ENCODE peak calls at places on chromosomes 16 and 17, in eight cellular contexts. H is activated gamma-delta T cell treated with Interleukin-2 at 50 U/mL for 16 hours; T is caudate nucleus; A is NCI-H1436; J is stimulated activated CD4-positive, alpha-beta T cell treated with anti-CD3 and anti-CD28 coated beads, Interleukin-12 subunit alpha, Interleukin-12 subunit beta, amount 100 ng/mL, for 24 hours; G is activated T-helper 1 cell treated with anti-CD3 and anti-CD28 coated beads, Interleukin-2, amount 50 U/mL, for 16 hours; Q is NB4; Z is skeletal muscle cell. E is an unnamed sample.

GRCh38 chr17:38415250-38416194 is 12.7 kb upstream of the ARHGAP23 start:
- DNase-seq in A (peak; percentile 99), G (no peak), H (no peak), Q (peak; percentile 97), J (no peak), Z (no peak), T (no peak), E (peak; percentile 57)

GRCh38 chr17:18319604-18320256 is 4.6 kb downstream of the SMCR8 start:
- DNase-seq in H (no peak), G (no peak), A (peak; percentile 24), Q (peak; percentile 70), T (no peak), J (no peak), Z (peak; percentile 36), E (peak; percentile 41)

GRCh38 chr17:71208111-71208704 is 912.6 kb upstream of the SOX9 start:
- DNase-seq in Z (peak; percentile 89), G (no peak), Q (peak; percentile 1), H (no peak), J (no peak), A (no peak), T (no peak), E (no peak)

GRCh38 chr17:79042421-79043190 is 18.6 kb downstream of the C1QTNF1 start:
- DNase-seq in G (peak; percentile 53), Z (no peak), J (peak; percentile 40), H (peak; percentile 67), T (no peak), A (peak; percentile 67), Q (peak; percentile 50), E (peak; percentile 69)

GRCh38 chr17:27544350-27545131 is 86.4 kb upstream of the LGALS9 start:
- DNase-seq in G (no peak), H (no peak), J (peak; percentile 54), T (no peak), Q (peak; percentile 91), A (no peak), Z (peak; percentile 34), E (peak; percentile 59)

GRCh38 chr17:32894245-32894644 is 17.3 kb upstream of the MYO1D start:
- DNase-seq in T (no peak), G (no peak), H (no peak), Z (no peak), A (no peak), J (no peak), Q (no peak), E (peak; percentile 54)

GRCh38 chr16:78122774-78123315 is 23.4 kb downstream of the WWOX start:
- DNase-seq in H (no peak), J (no peak), Q (peak; percentile 62), A (peak; percentile 70), T (no peak), G (no peak), Z (no peak), E (peak; percentile 55)

GRCh38 chr16:56451753-56452689 is 667 bp downstream of the OGFOD1 start:
- DNase-seq in J (no peak), H (no peak), T (no peak), Q (peak; percentile 75), Z (peak; percentile 2), G (no peak), A (peak; percentile 40), E (peak; percentile 72)

GRCh38 chr16:84548971-84549844 is 44.7 kb upstream of the MEAK7 start:
- DNase-seq in G (no peak), H (peak; percentile 12), T (no peak), A (no peak), Z (no peak), J (peak; percentile 17), Q (peak; percentile 75), E (no peak)

GRCh38 chr16:49012961-49013726 is 268.5 kb downstream of the CBLN1 start:
- DNase-seq in T (no peak), G (no peak), Z (no peak), H (no peak), J (no peak), A (no peak), Q (no peak), E (no peak)

GRCh38 chr16:29694384-29695195 is 15.6 kb downstream of the QPRT start:
- DNase-seq in Q (peak; percentile 71), G (no peak), H (no peak), Z (peak; percentile 58), T (no peak), A (no peak), J (no peak), E (no peak)

GRCh38 chr17:74343526-74344284 is 17.7 kb downstream of the KIF19 start:
- DNase-seq in T (no peak), Z (no peak), A (no peak), G (no peak), J (no peak), H (no peak), Q (no peak), E (no peak)

GRCh38 chr16:81838794-81839193 is 59.7 kb downstream of the PLCG2 start:
- DNase-seq in T (no peak), H (no peak), Z (no peak), A (no peak), J (no peak), G (no peak), Q (peak; percentile 52), E (no peak)

GRCh38 chr17:57948555-57949420 is 6.4 kb downstream of the CUEDC1 start:
- DNase-seq in Z (peak; percentile 93), A (no peak), T (no peak), J (no peak), G (no peak), Q (peak; percentile 63), H (no peak), E (no peak)

GRCh38 chr16:88754912-88755744 is 29.9 kb downstream of the PIEZO1 start:
- DNase-seq in J (no peak), A (no peak), H (no peak), Q (no peak), Z (no peak), G (no peak), T (no peak), E (peak; percentile 18)

GRCh38 chr16:56401482-56401881 is 23.9 kb downstream of the AMFR start:
- DNase-seq in G (no peak), H (no peak), Z (no peak), T (no peak), A (no peak), J (no peak), Q (peak; percentile 17), E (peak; percentile 18)

GRCh38 chr16:20621406-20621805 is 45.2 kb upstream of the ACSM2B start:
- DNase-seq in G (no peak), Q (no peak), J (no peak), H (no peak), A (no peak), Z (no peak), T (no peak), E (no peak)

GRCh38 chr17:72702998-72703397 is 389.5 kb downstream of the SLC39A11 start:
- DNase-seq in H (no peak), A (no peak), T (no peak), G (no peak), Q (no peak), Z (no peak), J (no peak), E (no peak)

GRCh38 chr16:57245472-57246113 is 534 bp downstream of the ARL2BP start:
- DNase-seq in G (no peak), Z (no peak), H (peak; percentile 10), J (no peak), T (no peak), Q (no peak), A (no peak), E (peak; percentile 59)

GRCh38 chr17:29003289-29003688 is 2.5 kb downstream of the SEZ6 start:
- DNase-seq in T (no peak), Q (no peak), G (no peak), H (no peak), Z (no peak), A (no peak), J (no peak), E (no peak)

GRCh38 chr17:6085812-6086211 is 15.6 kb downstream of the WSCD1 start:
- DNase-seq in Q (peak; percentile 2), T (no peak), J (no peak), H (no peak), A (no peak), G (no peak), Z (no peak), E (no peak)

GRCh38 chr17:45942284-45942683 is 47.9 kb downstream of the MAPT start:
- DNase-seq in T (peak; percentile 88), J (no peak), A (no peak), G (no peak), Z (no peak), H (no peak), Q (no peak), E (no peak)

GRCh38 chr16:27439273-27440018 is 37.5 kb downstream of the IL21R start:
- DNase-seq in J (no peak), G (no peak), H (no peak), T (no peak), Z (no peak), A (no peak), Q (no peak), E (no peak)

GRCh38 chr16:28494141-28494851 is at the start of gene APOBR:
- DNase-seq in G (peak; percentile 67), A (no peak), Q (peak; percentile 99), Z (no peak), J (peak; percentile 70), H (peak; percentile 89), T (peak; percentile 11), E (peak; percentile 43)

GRCh38 chr17:10031102-10031501 is 126.0 kb upstream of the RCVRN start:
- DNase-seq in T (no peak), A (no peak), Q (no peak), Z (no peak), H (no peak), G (no peak), J (no peak), E (no peak)

GRCh38 chr16:56189990-56190902 is 1.0 kb upstream of the GNAO1 start:
- DNase-seq in A (no peak), Z (no peak), T (no peak), J (no peak), Q (no peak), G (no peak), H (no peak), E (no peak)

GRCh38 chr16:11833951-11834695 is 17.2 kb downstream of the RSL1D1 start:
- DNase-seq in Z (peak; percentile 88), H (no peak), A (no peak), Q (peak; percentile 73), T (no peak), J (no peak), G (no peak), E (no peak)

GRCh38 chr17:16178836-16179235 is 36.5 kb downstream of the NCOR1 start:
- DNase-seq in T (no peak), Q (no peak), Z (no peak), G (no peak), H (no peak), J (no peak), A (no peak), E (no peak)

GRCh38 chr16:72434159-72434558 is 262.2 kb upstream of the PMFBP1 start:
- DNase-seq in A (no peak), G (no peak), J (no peak), T (no peak), Z (peak; percentile 3), H (no peak), Q (peak; percentile 57), E (peak; percentile 61)

GRCh38 chr16:57147381-57148191 is 38.3 kb downstream of the PSME3IP1 start:
- DNase-seq in H (no peak), G (no peak), J (no peak), A (no peak), Z (no peak), Q (peak; percentile 88), T (no peak), E (no peak)

GRCh38 chr17:147796-148740 is 10.7 kb downstream of the SCGB1C2 start:
- DNase-seq in Q (no peak), H (no peak), J (no peak), T (no peak), A (no peak), G (no peak), Z (no peak), E (no peak)

GRCh38 chr16:13992976-13993375 is 73.0 kb downstream of the ERCC4 start:
- DNase-seq in Z (no peak), Q (no peak), T (no peak), J (no peak), H (no peak), G (no peak), A (no peak), E (no peak)

GRCh38 chr17:27466748-27467375 is 10.6 kb downstream of the KSR1 start:
- DNase-seq in G (no peak), J (peak; percentile 65), Q (peak; percentile 82), H (peak; percentile 29), Z (no peak), A (no peak), T (no peak), E (peak; percentile 58)

GRCh38 chr17:16459850-16460550 is 32.0 kb downstream of the LRRC75A start:
- DNase-seq in G (no peak), A (no peak), J (no peak), Q (no peak), T (no peak), Z (no peak), H (no peak), E (no peak)